ENCODE peak calls at places on chromosomes 12 and 14, in five cellular contexts. W is foreskin fibroblast, O is fibroblast of lung, M is WTC11, Z is stomach. U is an unnamed sample.
A peak's percentile ranks its signal among the peaks of the same experiment; 100 is the strongest.

GRCh38 chr12:45088608-45089007 is 37.7 kb upstream of the DBX2 start:
- DNase-seq in W (no peak), Z (no peak), M (no peak), O (no peak), U (no peak)

GRCh38 chr12:15662983-15663659 is 126.1 kb downstream of the EPS8 start:
- DNase-seq in O (peak; percentile 45), Z (no peak), W (no peak), M (no peak), U (no peak)

GRCh38 chr14:100950024-100950423 is 46.5 kb upstream of the RTL1 start:
- DNase-seq in M (no peak), O (no peak), W (no peak), Z (no peak), U (no peak)

GRCh38 chr12:116587270-116587669 is 28.1 kb downstream of the MAP1LC3B2 start:
- DNase-seq in O (no peak), M (no peak), W (no peak), Z (no peak), U (no peak)

GRCh38 chr14:23160924-23161522 is 22.4 kb downstream of the SLC7A8 start:
- DNase-seq in M (peak; percentile 88), W (peak; percentile 69), Z (peak; percentile 59), O (peak; percentile 86), U (peak; percentile 16)

GRCh38 chr14:52950410-52950897 is 396 bp downstream of the FERMT2 start:
- DNase-seq in Z (peak; percentile 35), M (peak; percentile 63), W (peak; percentile 32), O (no peak), U (peak; percentile 58)

GRCh38 chr14:96136361-96136760 is 68.3 kb upstream of the BDKRB2 start:
- DNase-seq in W (no peak), M (no peak), Z (no peak), O (peak; percentile 89), U (no peak)

GRCh38 chr14:45902241-45902640 is 649.2 kb upstream of the MIS18BP1 start:
- DNase-seq in Z (no peak), W (no peak), O (no peak), M (no peak), U (no peak)

GRCh38 chr12:44581642-44582242 is 294.4 kb downstream of the NELL2 start:
- DNase-seq in M (no peak), Z (no peak), O (no peak), W (no peak), U (no peak)

GRCh38 chr14:29339491-29339890 is 572.9 kb downstream of the FOXG1 start:
- DNase-seq in O (peak; percentile 51), Z (no peak), W (peak; percentile 9), M (no peak), U (no peak)

GRCh38 chr12:115998789-115999478 is 278.6 kb downstream of the MED13L start:
- DNase-seq in W (no peak), O (peak; percentile 22), Z (no peak), M (no peak), U (no peak)

GRCh38 chr12:19375888-19376287 is 63.4 kb upstream of the AEBP2 start:
- DNase-seq in O (no peak), Z (no peak), M (no peak), W (no peak), U (no peak)

GRCh38 chr12:43287991-43288390 is 264.0 kb downstream of the ADAMTS20 start:
- DNase-seq in M (no peak), W (no peak), Z (no peak), O (no peak), U (no peak)

GRCh38 chr12:11794751-11795150 is 145.3 kb downstream of the ETV6 start:
- DNase-seq in O (peak; percentile 82), W (no peak), Z (no peak), M (no peak), U (no peak)

GRCh38 chr12:30694412-30694955 is 1.2 kb downstream of the IPO8 start:
- DNase-seq in Z (no peak), W (no peak), M (no peak), O (no peak), U (no peak)

GRCh38 chr12:131202592-131203378 is 249.1 kb downstream of the ADGRD1 start:
- DNase-seq in O (no peak), M (no peak), Z (no peak), W (no peak), U (no peak)

GRCh38 chr12:50261654-50262053 is 21.7 kb downstream of the LIMA1 start:
- DNase-seq in O (no peak), Z (no peak), M (no peak), W (no peak), U (no peak)
- TF ChIP-seq CTCF in O (peak; percentile 12), Z (no peak), M (no peak), W (no peak), U (no peak)

DNA sequence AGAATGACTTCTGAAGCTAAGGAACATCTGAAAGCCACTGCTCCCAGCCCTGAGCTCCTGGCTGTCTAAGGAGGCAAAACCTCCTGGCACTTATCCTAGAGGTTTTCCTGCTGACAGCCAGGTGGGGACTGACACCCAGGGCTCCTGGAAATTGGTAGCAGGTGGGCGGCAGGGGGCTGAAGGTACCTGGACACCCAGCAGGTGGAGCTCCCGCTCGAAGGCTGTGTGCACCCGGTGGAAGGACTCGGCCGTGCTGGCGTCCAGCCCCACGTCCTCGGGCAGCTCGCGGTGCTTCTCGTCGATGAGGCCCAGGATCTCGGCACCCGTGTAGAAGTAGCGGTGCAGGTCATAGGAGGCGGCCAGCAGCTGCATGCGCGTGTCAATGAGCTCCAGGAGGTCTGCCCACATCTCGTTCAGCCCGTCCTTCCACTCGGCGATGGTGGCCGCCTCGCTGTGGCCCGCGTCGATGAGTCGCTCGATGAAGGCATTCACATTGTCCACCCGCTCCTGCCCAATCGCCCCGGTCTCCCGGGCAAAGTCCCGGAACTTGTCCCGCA is 68.2 kb downstream of the PLEKHG3 start:
- DNase-seq in M (no peak), O (no peak), Z (no peak), W (no peak), U (no peak)
- TF ChIP-seq CTCF in M (no peak), O (no peak), Z (no peak), W (no peak), U (no peak)

DNA sequence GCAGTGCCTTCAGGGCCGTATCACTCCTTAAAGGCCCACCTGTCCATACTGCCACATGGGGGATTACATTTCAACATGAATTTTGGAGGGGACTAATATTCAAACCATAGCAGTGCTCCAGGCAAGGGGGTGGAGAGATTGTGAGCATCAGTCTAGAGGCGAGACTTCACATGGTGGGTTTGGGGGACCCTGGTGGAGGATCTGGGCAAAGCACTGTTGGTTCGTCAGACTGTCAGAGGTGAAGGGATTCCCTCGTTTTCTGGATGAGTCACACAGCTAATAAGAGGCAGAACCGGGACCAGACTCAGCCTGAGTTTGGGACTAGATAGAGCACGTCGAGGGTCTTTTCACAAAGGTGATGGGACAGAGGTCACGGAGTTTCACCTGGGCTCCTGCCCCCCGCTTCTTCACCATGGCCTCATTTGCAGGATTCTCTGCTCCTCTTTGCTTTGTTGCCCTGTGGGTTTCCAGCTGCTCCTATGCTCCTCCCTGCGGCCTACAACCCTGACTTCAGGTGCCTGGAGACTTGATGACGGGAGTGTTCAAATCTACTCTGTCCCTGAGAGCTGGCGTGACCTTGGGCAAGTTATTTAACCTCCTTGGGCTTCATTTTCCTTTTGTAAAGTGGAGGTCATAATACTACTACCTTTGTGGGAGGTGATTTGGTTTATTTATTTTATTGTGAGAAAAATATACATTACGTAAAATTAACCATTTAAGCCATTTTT is 41.5 kb downstream of the TEAD4 start:
- DNase-seq in Z (no peak), O (no peak), M (no peak), W (no peak), U (no peak)
- TF ChIP-seq CTCF in Z (no peak), O (peak; percentile 28), M (no peak), W (no peak), U (no peak)

DNA sequence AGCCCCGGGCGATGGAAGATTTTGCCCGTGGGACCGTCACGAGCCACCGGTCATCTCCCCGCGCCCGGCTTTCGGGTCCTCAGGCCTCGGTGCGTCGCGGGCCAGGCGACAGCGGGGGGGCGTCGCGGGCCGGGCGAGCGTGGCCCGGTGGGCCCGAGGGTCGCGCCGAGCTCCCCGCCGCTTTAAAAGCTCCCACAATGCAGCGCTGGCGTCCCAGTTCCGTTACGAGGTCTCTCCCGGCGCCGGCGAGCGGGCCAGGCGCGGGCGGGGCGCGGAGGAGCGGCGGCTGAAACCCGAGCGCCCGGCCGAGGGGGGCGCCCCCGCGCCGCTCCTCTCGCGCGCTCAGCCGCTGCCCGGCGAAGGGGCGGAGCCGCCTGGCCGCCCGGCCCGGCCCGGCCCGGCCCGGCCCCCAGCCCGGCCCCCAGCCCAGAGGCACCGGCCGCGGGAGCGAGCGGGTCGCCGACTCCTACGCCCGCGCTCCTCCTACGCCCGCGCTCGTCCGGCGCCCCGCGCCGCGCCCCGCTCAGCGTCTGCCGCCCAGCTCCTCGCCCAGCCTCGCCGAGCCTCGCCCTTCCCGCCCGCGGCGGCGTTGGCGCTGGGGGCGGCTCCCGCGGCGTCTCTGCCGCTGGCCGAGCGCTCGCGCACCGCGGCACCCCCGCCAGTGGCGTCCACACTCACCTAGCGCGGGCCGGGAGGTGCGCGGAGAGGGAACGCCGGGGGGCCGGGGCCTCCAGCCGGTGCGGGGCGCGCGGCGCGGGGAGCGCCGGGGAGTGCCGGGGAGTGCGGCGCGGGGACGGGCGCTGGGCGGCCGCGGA is at the start of gene RASSF8:
- DNase-seq in Z (peak; percentile 69), O (peak; percentile 70), W (peak; percentile 78), M (peak; percentile 77), U (peak; percentile 79)
- TF ChIP-seq CTCF in Z (no peak), O (no peak), W (no peak), M (no peak), U (no peak)

GRCh38 chr12:77855548-77855947 is 24.9 kb downstream of the NAV3 start:
- DNase-seq in W (peak; percentile 20), O (peak; percentile 30), M (no peak), Z (no peak), U (no peak)
- TF ChIP-seq CTCF in W (no peak), O (no peak), M (no peak), Z (no peak), U (no peak)

GRCh38 chr12:102735104-102735503 is 181.9 kb downstream of the PAH start:
- DNase-seq in W (no peak), O (no peak), Z (no peak), M (no peak), U (no peak)

GRCh38 chr12:102741196-102741595 is 175.8 kb downstream of the PAH start:
- DNase-seq in Z (no peak), O (no peak), W (no peak), M (no peak), U (no peak)

GRCh38 chr12:102736328-102736727 is 180.7 kb downstream of the PAH start:
- DNase-seq in W (no peak), O (no peak), M (no peak), Z (no peak), U (no peak)

DNA sequence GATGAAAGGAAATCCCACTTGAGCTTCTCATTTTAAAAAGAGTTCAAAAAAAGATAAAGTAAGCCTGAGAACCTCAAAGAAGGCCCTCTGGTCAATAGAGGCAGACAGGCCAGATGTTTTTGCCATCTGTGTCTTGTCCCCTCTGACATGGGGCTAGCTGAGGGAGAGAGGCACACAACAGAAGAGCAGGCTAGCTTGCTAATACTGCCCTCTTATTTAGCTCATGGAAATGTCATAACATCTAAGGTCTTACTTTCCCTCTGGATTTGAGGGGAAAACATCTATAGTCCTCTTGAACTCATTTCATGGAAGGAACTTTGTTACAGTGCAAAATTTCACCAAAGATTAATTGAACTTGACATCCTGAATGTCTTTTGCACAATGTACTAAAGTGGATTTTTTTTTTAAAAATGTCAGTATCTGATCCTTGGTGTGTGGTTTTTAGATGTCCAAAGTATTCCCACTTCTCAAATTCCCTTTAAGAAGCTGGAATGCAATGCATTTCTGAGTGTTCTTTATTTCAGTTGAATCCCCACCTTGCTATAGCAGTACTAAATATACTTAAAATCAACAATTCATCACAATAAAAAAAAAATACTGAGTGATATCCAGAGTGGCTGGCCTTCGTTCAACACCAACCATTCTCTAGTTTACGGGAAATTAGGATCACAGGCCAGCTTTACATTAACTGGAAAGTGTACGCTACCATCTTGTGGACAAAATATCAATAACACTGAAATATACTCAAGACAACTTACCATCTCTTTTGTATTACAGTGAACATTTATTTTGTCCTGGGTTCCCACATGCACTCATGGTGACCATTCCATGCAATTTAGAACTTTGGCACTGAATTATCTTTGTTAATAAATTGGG is 176.6 kb downstream of the PAH start:
- DNase-seq in M (no peak), Z (no peak), W (peak; percentile 7), O (peak; percentile 27), U (peak; percentile 6)
- TF ChIP-seq CTCF in M (no peak), Z (peak; percentile 14), W (no peak), O (no peak), U (peak; percentile 53)